ENCODE peak calls at places on chromosome 6, in six cellular contexts. J is SHP77 treated with DMSO at 0.1 percent for 48 hours; O is SK-N-SH; U is germinal center; K is activated naive CD4-positive, alpha-beta T cell treated with Interleukin-2 at 50 U/mL for 16 hours; N is AG09319. B is an unnamed sample.

GRCh38 chr6:100415780-100416179 is 48.9 kb downstream of the SIM1 start:
- DNase-seq in N (no peak), K (no peak), J (no peak), U (no peak), O (no peak), B (no peak)

GRCh38 chr6:109093732-109094131 is 914 bp downstream of the SESN1 start:
- DNase-seq in U (no peak), N (no peak), K (no peak), O (no peak), J (no peak), B (no peak)

GRCh38 chr6:139473239-139473701 is 98.8 kb upstream of the CITED2 start:
- DNase-seq in U (no peak), O (no peak), N (no peak), J (no peak), K (no peak), B (peak)

GRCh38 chr6:152185158-152185574 is 377.7 kb downstream of the ESR1 start:
- DNase-seq in O (no peak), U (peak), J (no peak), N (no peak), K (no peak), B (no peak)

GRCh38 chr6:5525209-5525608 is 263.9 kb downstream of the FARS2 start:
- DNase-seq in U (no peak), N (peak), K (no peak), O (no peak), J (no peak), B (peak)

GRCh38 chr6:47044418-47044817 is 2.3 kb upstream of the ADGRF1 start:
- DNase-seq in O (no peak), U (no peak), N (no peak), J (no peak), K (no peak), B (no peak)

GRCh38 chr6:38502423-38502822 is 137.3 kb downstream of the BTBD9 start:
- DNase-seq in N (no peak), O (no peak), K (no peak), U (no peak), J (no peak), B (no peak)

GRCh38 chr6:3402310-3403243 is 54.3 kb downstream of the SLC22A23 start:
- DNase-seq in K (no peak), O (no peak), J (no peak), U (no peak), N (no peak), B (no peak)

GRCh38 chr6:89308525-89309400 is 6.3 kb downstream of the GABRR2 start:
- DNase-seq in N (no peak), K (no peak), O (no peak), J (no peak), U (no peak), B (no peak)

B was measured in AG09309.